ENCODE peak calls at places on chromosomes 4 and X, in eight cellular contexts. T, Q, N, Y, H, W, O and Z are unnamed samples.

GRCh38 chrX:119880076-119880475 is 8.4 kb downstream of the NDUFA1 start:
- ATAC-seq in N (no peak), T (peak; percentile 28), Y (no peak), H (no peak), Q (no peak), W (no peak), O (no peak), Z (peak; percentile 37)

GRCh38 chr4:146506272-146506671 is 15.5 kb downstream of the SLC10A7 start:
- ATAC-seq in O (no peak), N (peak; percentile 72), W (no peak), Y (no peak), H (no peak), T (no peak), Q (no peak), Z (no peak)

GRCh38 chr4:153269223-153269990 is 65.2 kb downstream of the TRIM2 start:
- ATAC-seq in N (no peak), Y (peak; percentile 32), W (no peak), H (no peak), Q (no peak), O (no peak), T (no peak), Z (no peak)

GRCh38 chr4:105712766-105713165 is 4.2 kb downstream of the GSTCD start:
- ATAC-seq in O (no peak), N (no peak), T (no peak), H (no peak), Q (no peak), Y (no peak), W (no peak), Z (no peak)

GRCh38 chr4:16067515-16067914 is 16.3 kb downstream of the PROM1 start:
- ATAC-seq in T (no peak), O (no peak), N (peak; percentile 25), W (no peak), Y (peak; percentile 66), H (no peak), Q (no peak), Z (no peak)

GRCh38 chr4:166842795-166843261 is 391.5 kb downstream of the SPOCK3 start:
- ATAC-seq in O (no peak), T (no peak), N (no peak), Q (no peak), Y (no peak), W (no peak), H (no peak), Z (no peak)

GRCh38 chrX:9464435-9465371 is at the start of gene TBL1X:
- ATAC-seq in N (peak; percentile 49), O (peak; percentile 47), T (peak; percentile 27), H (peak; percentile 69), Y (peak; percentile 11), W (peak; percentile 63), Q (peak; percentile 57), Z (peak; percentile 36)

GRCh38 chr4:41232406-41232805 is 18.1 kb upstream of the APBB2 start:
- ATAC-seq in Y (no peak), O (no peak), W (no peak), H (no peak), Q (no peak), T (no peak), N (no peak), Z (no peak)